ENCODE peak calls at places on chromosome 15, in nine cellular contexts. T is kidney; S is SJSA1; H is tibial nerve; C is activated T-helper 2 cell treated with anti-CD3 and anti-CD28 coated beads, Interferon-gamma antibody, Interleukin-2, Interleukin-4, amounts not matched to agents 10 μg/mL and 5 μg/mL and 100 μg/mL, durations not matched to agents 14 hours and 24 hours and 36 hours; P is astrocyte of the spinal cord; Q is cardiac fibroblast; A is AG08396; Z is aorta. F is an unnamed sample.

GRCh38 chr15:92808611-92809063 is 91.5 kb upstream of the CHD2 start:
- DNase-seq in T (peak; percentile 87), S (no peak), H (no peak), C (no peak), P (no peak), Q (no peak), A (peak; percentile 66), Z (peak; percentile 77), F (no peak)

GRCh38 chr15:95591886-95592285 is 738.6 kb upstream of the NR2F2 start:
- DNase-seq in T (no peak), S (no peak), H (no peak), C (no peak), P (no peak), Q (peak; percentile 13), A (no peak), Z (no peak), F (no peak)

GRCh38 chr15:31292391-31293020 is 34.1 kb upstream of the KLF13 start:
- DNase-seq in T (peak; percentile 9), S (no peak), H (no peak), C (peak; percentile 1), P (no peak), Q (no peak), A (no peak), Z (no peak), F (no peak)

GRCh38 chr15:66675456-66675855 is 26.6 kb upstream of the SMAD6 start:
- DNase-seq in T (no peak), S (no peak), H (no peak), C (no peak), P (no peak), Q (no peak), A (no peak), Z (no peak), F (no peak)

GRCh38 chr15:85381850-85382751 is 1.7 kb downstream of the AKAP13 start:
- DNase-seq in T (no peak), S (no peak), H (no peak), C (no peak), P (no peak), Q (peak; percentile 35), A (no peak), Z (no peak), F (no peak)

GRCh38 chr15:74788716-74789151 is 6.9 kb downstream of the CSK start:
- DNase-seq in T (peak; percentile 62), S (no peak), H (no peak), C (peak; percentile 65), P (no peak), Q (no peak), A (no peak), Z (no peak), F (no peak)

GRCh38 chr15:52733078-52733477 is 53.9 kb upstream of the ATOSA start:
- DNase-seq in T (no peak), S (no peak), H (peak; percentile 15), C (no peak), P (no peak), Q (peak; percentile 54), A (no peak), Z (no peak), F (no peak)

GRCh38 chr15:52186651-52187486 is 4.3 kb downstream of the GNB5 start:
- DNase-seq in T (no peak), S (no peak), H (no peak), C (no peak), P (no peak), Q (no peak), A (no peak), Z (no peak), F (no peak)

GRCh38 chr15:96276438-96277210 is 53.9 kb upstream of the NR2F2 start:
- DNase-seq in T (no peak), S (no peak), H (no peak), C (no peak), P (peak; percentile 70), Q (peak; percentile 68), A (peak; percentile 39), Z (no peak), F (no peak)

GRCh38 chr15:40985541-40986330 is 32.5 kb downstream of the CHAC1 start:
- DNase-seq in T (no peak), S (no peak), H (no peak), C (no peak), P (peak; percentile 70), Q (peak; percentile 54), A (no peak), Z (peak; percentile 78), F (no peak)